ENCODE peak calls at places on chromosomes 7 and 10, in nine cellular contexts. C, X, Y, O, S, K, G, L and M are unnamed samples.

GRCh38 chr7:117010375-117011133 is 57.3 kb downstream of the ST7 start:
- DNase-seq in X (peak), O (no peak), K (no peak), Y (no peak), S (no peak), G (no peak), C (no peak), L (no peak), M (no peak)

GRCh38 chr7:100983451-100984187 is 14.3 kb downstream of the MUC12 start:
- DNase-seq in X (no peak), Y (no peak), L (peak), C (peak), K (peak), G (no peak), S (no peak), O (no peak), M (no peak)

GRCh38 chr7:75572396-75572795 is 80.3 kb downstream of the SPDYE5 start:
- DNase-seq in L (no peak), O (no peak), K (no peak), G (no peak), C (no peak), Y (no peak), S (no peak), X (no peak), M (no peak)

GRCh38 chr7:133196872-133197612 is 55.8 kb upstream of the EXOC4 start:
- DNase-seq in C (no peak), O (no peak), S (no peak), K (no peak), Y (no peak), L (no peak), X (no peak), G (no peak), M (no peak)

GRCh38 chr7:155928583-155929145 is 116.4 kb upstream of the SHH start:
- DNase-seq in K (no peak), C (peak), Y (no peak), S (no peak), G (no peak), L (no peak), X (no peak), O (no peak), M (no peak)

GRCh38 chr7:512541-513311 is 6.9 kb downstream of the PDGFA start:
- DNase-seq in O (peak), Y (no peak), G (no peak), C (no peak), X (no peak), K (no peak), S (no peak), L (no peak), M (no peak)

GRCh38 chr10:34049469-34049868 is 715.0 kb upstream of the NRP1 start:
- DNase-seq in C (no peak), O (no peak), G (no peak), L (no peak), X (no peak), Y (no peak), S (no peak), K (no peak), M (no peak)

GRCh38 chr7:134613623-134614347 is 32.9 kb upstream of the BPGM start:
- DNase-seq in G (peak), L (peak), C (peak), X (no peak), O (peak), K (peak), Y (no peak), S (no peak), M (no peak)

GRCh38 chr10:9175200-9175599 is 1120.7 kb downstream of the GATA3 start:
- DNase-seq in X (no peak), O (no peak), C (no peak), K (no peak), L (no peak), G (no peak), S (no peak), Y (no peak), M (no peak)

GRCh38 chr7:98921608-98922372 is 43.5 kb downstream of the TRRAP start:
- DNase-seq in S (no peak), L (no peak), G (no peak), O (no peak), K (no peak), C (peak), Y (no peak), X (no peak), M (no peak)

GRCh38 chr10:125130886-125131285 is 29.5 kb downstream of the CTBP2 start:
- DNase-seq in K (no peak), Y (no peak), L (no peak), X (no peak), O (no peak), S (no peak), G (no peak), C (no peak), M (no peak)

GRCh38 chr7:54629771-54630170 is 87.6 kb downstream of the VSTM2A start:
- DNase-seq in K (no peak), S (no peak), X (no peak), C (no peak), Y (no peak), G (no peak), O (no peak), L (no peak), M (no peak)

GRCh38 chr7:54637712-54638396 is 95.7 kb downstream of the VSTM2A start:
- DNase-seq in O (no peak), X (no peak), Y (no peak), K (no peak), L (no peak), S (no peak), C (no peak), G (no peak), M (no peak)

GRCh38 chr7:54632696-54633095 is 90.5 kb downstream of the VSTM2A start:
- DNase-seq in Y (no peak), G (no peak), L (no peak), O (no peak), C (no peak), S (no peak), K (no peak), X (no peak), M (no peak)
- TF ChIP-seq CTCF in Y (no peak), G (no peak), L (no peak), O (no peak), C (no peak), S (no peak), K (no peak), X (no peak), M (no peak)

GRCh38 chr7:40525764-40526163 is 391.0 kb downstream of the SUGCT start:
- DNase-seq in O (no peak), S (no peak), L (no peak), K (no peak), C (no peak), X (no peak), G (no peak), Y (no peak), M (no peak)

GRCh38 chr7:40531946-40532345 is 397.1 kb downstream of the SUGCT start:
- DNase-seq in G (no peak), C (no peak), S (no peak), Y (no peak), L (no peak), X (no peak), O (no peak), K (no peak), M (no peak)

GRCh38 chr7:40530292-40530691 is 395.5 kb downstream of the SUGCT start:
- DNase-seq in X (no peak), C (no peak), L (peak), S (no peak), K (no peak), Y (no peak), O (no peak), G (no peak), M (no peak)

GRCh38 chr7:40526951-40527350 is 392.1 kb downstream of the SUGCT start:
- DNase-seq in X (no peak), S (no peak), C (no peak), K (no peak), O (no peak), L (no peak), G (no peak), Y (no peak), M (no peak)

GRCh38 chr7:40527723-40528122 is 392.9 kb downstream of the SUGCT start:
- DNase-seq in K (no peak), O (no peak), S (no peak), G (no peak), L (no peak), C (no peak), Y (no peak), X (no peak), M (no peak)
- TF ChIP-seq CTCF in K (no peak), O (no peak), S (no peak), G (no peak), L (no peak), C (no peak), Y (no peak), X (no peak), M (no peak)

DNA sequence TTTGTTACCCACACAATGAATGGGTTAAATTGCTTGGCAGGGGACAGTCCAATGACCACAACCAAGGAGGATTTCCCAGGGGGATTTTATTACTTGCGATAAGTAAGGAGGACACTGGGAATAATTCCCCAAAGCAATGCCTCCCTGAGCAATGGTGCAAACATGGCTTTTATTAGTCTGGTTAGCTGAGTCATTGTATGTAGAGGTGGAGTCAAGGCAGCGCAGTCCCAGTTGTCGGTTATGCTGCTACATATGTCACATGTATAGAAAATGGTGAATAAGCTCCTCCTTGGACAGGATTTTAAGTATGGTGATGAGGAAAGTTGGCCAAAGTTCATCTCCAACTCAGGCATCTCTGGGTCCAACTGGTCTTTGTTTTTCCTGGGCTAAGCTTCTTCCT is 3.9 kb upstream of the TRIM4 start:
- DNase-seq in Y (no peak), X (no peak), C (no peak), S (no peak), K (no peak), G (no peak), L (no peak), O (no peak), M (no peak)
- TF ChIP-seq CTCF in Y (no peak), X (no peak), C (no peak), S (no peak), K (no peak), G (no peak), L (no peak), O (no peak), M (no peak)

GRCh38 chr10:47356708-47357107 is 8.5 kb downstream of the RBP3 start:
- DNase-seq in X (no peak), Y (no peak), S (no peak), G (no peak), O (no peak), L (no peak), C (no peak), K (no peak), M (no peak)

GRCh38 chr10:47354900-47355299 is 6.7 kb downstream of the RBP3 start:
- DNase-seq in K (no peak), C (no peak), L (no peak), Y (no peak), O (no peak), X (no peak), S (no peak), G (no peak), M (no peak)

GRCh38 chr10:47353351-47353750 is 5.2 kb downstream of the RBP3 start:
- DNase-seq in O (no peak), S (no peak), X (no peak), C (no peak), Y (no peak), K (no peak), L (no peak), G (no peak), M (no peak)

GRCh38 chr10:47351899-47352815 is 4.0 kb downstream of the RBP3 start:
- DNase-seq in K (no peak), X (no peak), S (no peak), G (no peak), O (no peak), C (no peak), L (no peak), Y (no peak), M (no peak)

GRCh38 chr10:47354162-47354561 is 6.0 kb downstream of the RBP3 start:
- DNase-seq in S (no peak), Y (no peak), L (no peak), X (no peak), O (no peak), G (no peak), C (peak), K (peak), M (no peak)
- TF ChIP-seq CTCF in S (no peak), Y (no peak), L (peak), X (no peak), O (no peak), G (no peak), C (peak), K (peak), M (no peak)

GRCh38 chr10:58016614-58017013 is 251.1 kb downstream of the IPMK start:
- DNase-seq in L (no peak), S (no peak), O (no peak), K (no peak), C (no peak), X (no peak), G (no peak), Y (no peak), M (no peak)

GRCh38 chr10:58019863-58020537 is 247.7 kb downstream of the IPMK start:
- DNase-seq in S (no peak), K (no peak), O (no peak), X (no peak), G (no peak), Y (no peak), C (no peak), L (no peak), M (no peak)

GRCh38 chr10:58014436-58014835 is 253.3 kb downstream of the IPMK start:
- DNase-seq in C (no peak), G (no peak), X (no peak), S (no peak), O (no peak), K (no peak), Y (no peak), L (no peak), M (no peak)

GRCh38 chr10:58013406-58013805 is 254.3 kb downstream of the IPMK start:
- DNase-seq in K (no peak), C (no peak), X (no peak), O (no peak), L (no peak), Y (no peak), G (no peak), S (no peak), M (no peak)

GRCh38 chr10:58017719-58018367 is 249.9 kb downstream of the IPMK start:
- DNase-seq in G (no peak), L (peak), O (no peak), S (no peak), C (peak), Y (no peak), K (peak), X (no peak), M (no peak)
- TF ChIP-seq CTCF in G (no peak), L (peak), O (no peak), S (no peak), C (peak), Y (no peak), K (peak), X (no peak), M (no peak)

GRCh38 chr10:132406750-132407149 is 9.8 kb downstream of the PWWP2B start:
- DNase-seq in S (no peak), G (no peak), O (peak), K (no peak), L (no peak), Y (no peak), C (no peak), X (no peak), M (no peak)

GRCh38 chr10:132407243-132407746 is 10.3 kb downstream of the PWWP2B start:
- DNase-seq in X (no peak), C (no peak), O (peak), S (no peak), G (peak), Y (no peak), L (no peak), K (no peak), M (no peak)

GRCh38 chr10:132408367-132408781 is 11.4 kb downstream of the PWWP2B start:
- DNase-seq in O (peak), G (no peak), X (no peak), C (no peak), K (no peak), L (no peak), Y (no peak), S (no peak), M (no peak)

GRCh38 chr10:132408823-132409666 is 12.0 kb downstream of the PWWP2B start:
- DNase-seq in L (no peak), K (no peak), Y (no peak), S (no peak), O (peak), G (no peak), C (no peak), X (no peak), M (no peak)

GRCh38 chr10:132407846-132408278 is 10.9 kb downstream of the PWWP2B start:
- DNase-seq in X (no peak), K (peak), C (no peak), Y (peak), G (no peak), O (peak), L (no peak), S (no peak), M (no peak)
- TF ChIP-seq CTCF in X (no peak), K (no peak), C (no peak), Y (no peak), G (no peak), O (no peak), L (no peak), S (no peak), M (no peak)

GRCh38 chr7:149861728-149862045 is 12.1 kb upstream of the ATP6V0E2 start:
- DNase-seq in K (no peak), S (no peak), O (no peak), L (no peak), C (no peak), G (no peak), Y (no peak), X (no peak), M (no peak)
- TF ChIP-seq CTCF in K (no peak), S (no peak), O (no peak), L (no peak), C (no peak), G (no peak), Y (no peak), X (no peak), M (no peak)

GRCh38 chr10:48533951-48534720 is 70.7 kb downstream of the ARHGAP22 start:
- DNase-seq in K (peak), O (no peak), S (no peak), G (no peak), Y (no peak), X (no peak), L (no peak), C (no peak), M (no peak)

GRCh38 chr10:48533540-48533939 is 71.3 kb downstream of the ARHGAP22 start:
- DNase-seq in K (no peak), X (no peak), Y (no peak), O (no peak), L (no peak), G (no peak), C (no peak), S (no peak), M (no peak)

GRCh38 chr10:48536916-48537890 is 67.7 kb downstream of the ARHGAP22 start:
- DNase-seq in X (no peak), G (no peak), K (no peak), O (no peak), S (no peak), L (no peak), C (no peak), Y (no peak), M (no peak)

GRCh38 chr10:48536226-48536500 is 68.7 kb downstream of the ARHGAP22 start:
- DNase-seq in X (no peak), S (no peak), L (no peak), K (no peak), O (no peak), G (no peak), C (no peak), Y (no peak), M (no peak)

GRCh38 chr10:48535416-48536225 is 69.3 kb downstream of the ARHGAP22 start:
- DNase-seq in Y (no peak), C (no peak), O (no peak), X (no peak), K (no peak), L (no peak), S (no peak), G (no peak), M (no peak)
- TF ChIP-seq CTCF in Y (peak), C (no peak), O (no peak), X (peak), K (no peak), L (no peak), S (no peak), G (no peak), M (no peak)

DNA sequence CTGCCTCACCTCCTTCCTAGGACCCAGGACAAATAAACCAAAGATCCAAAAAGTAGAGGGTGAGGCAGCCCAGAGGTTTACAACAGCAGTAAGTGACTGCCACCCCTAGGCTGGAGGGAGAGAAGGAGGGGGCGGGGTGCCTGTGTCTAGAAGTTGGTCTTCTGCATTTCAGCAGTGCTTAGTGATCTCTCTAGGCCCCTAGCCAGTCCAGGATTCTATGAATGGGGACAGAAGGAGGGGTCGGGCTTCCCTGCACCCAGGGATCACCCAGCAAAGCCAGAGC is 62.8 kb upstream of the KDM7A start:
- DNase-seq in O (no peak), L (no peak), Y (no peak), K (no peak), X (peak), G (no peak), C (no peak), S (no peak), M (no peak)
- TF ChIP-seq CTCF in O (no peak), L (no peak), Y (no peak), K (no peak), X (peak), G (no peak), C (no peak), S (no peak), M (no peak)

GRCh38 chr7:129298268-129298893 is 73.6 kb downstream of the AHCYL2 start:
- DNase-seq in G (peak), L (no peak), K (peak), Y (peak), C (peak), S (peak), X (peak), O (peak), M (peak)
- TF ChIP-seq CTCF in G (peak), L (peak), K (peak), Y (peak), C (peak), S (peak), X (peak), O (peak), M (peak)